ENCODE peak calls at places on chromosomes 1 and 21, in five cellular contexts. O is fibroblast of the aortic adventitia, N is IMR-90, E is astrocyte, R is neural progenitor cell. B is an unnamed sample.
A peak's percentile ranks its signal among the peaks of the same experiment; 100 is the strongest.

GRCh38 chr1:185559684-185560310 is 174.4 kb upstream of the HMCN1 start:
- DNase-seq in N (peak; percentile 46), O (peak; percentile 44), R (peak; percentile 60), E (peak; percentile 26), B (peak; percentile 59)

GRCh38 chr1:221302357-221303147 is 423.3 kb downstream of the HLX start:
- DNase-seq in N (no peak), E (no peak), R (no peak), O (no peak), B (no peak)

GRCh38 chr21:26964379-26964778 is 2.5 kb downstream of the ADAMTS5 start:
- DNase-seq in E (no peak), R (peak; percentile 22), N (peak; percentile 15), O (peak; percentile 91), B (peak; percentile 97)

GRCh38 chr1:33300673-33301072 is 20.2 kb downstream of the A3GALT2 start:
- DNase-seq in N (peak; percentile 86), O (peak; percentile 90), E (peak; percentile 67), R (no peak), B (peak; percentile 91)

GRCh38 chr1:43776043-43776761 is 68.9 kb downstream of the ST3GAL3 start:
- DNase-seq in R (no peak), E (peak; percentile 63), N (peak; percentile 89), O (peak; percentile 78), B (peak; percentile 73)

GRCh38 chr1:172356620-172357019 is 63.9 kb upstream of the C1orf105 start:
- DNase-seq in O (peak; percentile 89), N (peak; percentile 92), E (peak; percentile 82), R (no peak), B (peak; percentile 43)

GRCh38 chr1:11307837-11308236 is 34.8 kb downstream of the UBIAD1 start:
- DNase-seq in R (no peak), E (peak; percentile 47), N (peak; percentile 7), O (peak; percentile 47), B (peak; percentile 23)

GRCh38 chr21:28699591-28700259 is 293.0 kb downstream of the LTN1 start:
- DNase-seq in N (no peak), O (no peak), R (no peak), E (no peak), B (peak; percentile 62)

GRCh38 chr1:921011-921837 is 2.5 kb upstream of the SAMD11 start:
- DNase-seq in O (peak; percentile 67), R (peak; percentile 93), E (peak; percentile 59), N (peak; percentile 71), B (peak; percentile 69)

GRCh38 chr1:205533729-205534443 is 29.4 kb downstream of the CDK18 start:
- DNase-seq in O (no peak), E (no peak), R (peak; percentile 22), N (no peak), B (no peak)

GRCh38 chr1:208100906-208101305 is 143.3 kb downstream of the PLXNA2 start:
- DNase-seq in E (peak; percentile 69), O (peak; percentile 75), N (peak; percentile 49), R (no peak), B (no peak)

GRCh38 chr1:164155337-164155850 is 403.6 kb upstream of the PBX1 start:
- DNase-seq in N (no peak), R (peak; percentile 55), O (no peak), E (no peak), B (no peak)

GRCh38 chr1:160779662-160780397 is 16.1 kb upstream of the LY9 start:
- DNase-seq in N (no peak), O (no peak), R (peak; percentile 60), E (no peak), B (no peak)

GRCh38 chr1:35883681-35884155 is 709 bp downstream of the AGO1 start:
- DNase-seq in N (peak; percentile 16), E (no peak), R (peak; percentile 86), O (peak; percentile 11), B (peak; percentile 22)

GRCh38 chr1:222171005-222171404 is 376.9 kb downstream of the HHIPL2 start:
- DNase-seq in N (peak; percentile 70), O (peak; percentile 72), E (peak; percentile 41), R (peak; percentile 58), B (peak; percentile 63)

GRCh38 chr21:25584833-25585232 is 22.4 kb downstream of the MRPL39 start:
- DNase-seq in N (no peak), O (no peak), E (no peak), R (no peak), B (no peak)

GRCh38 chr1:181062800-181063428 is 25.6 kb upstream of the IER5 start:
- DNase-seq in R (no peak), N (peak; percentile 66), E (no peak), O (peak; percentile 25), B (peak; percentile 90)

GRCh38 chr1:68011786-68012375 is 38.5 kb downstream of the DIRAS3 start:
- DNase-seq in O (peak; percentile 3), N (peak; percentile 18), R (peak; percentile 5), E (peak; percentile 10), B (no peak)

GRCh38 chr21:25513810-25514209 is 93.5 kb downstream of the MRPL39 start:
- DNase-seq in E (no peak), R (no peak), N (no peak), O (no peak), B (no peak)

GRCh38 chr1:108041360-108042143 is 76.6 kb upstream of the VAV3 start:
- DNase-seq in E (no peak), O (peak; percentile 45), N (no peak), R (no peak), B (no peak)

GRCh38 chr1:181179980-181180964 is 91.8 kb downstream of the IER5 start:
- DNase-seq in O (peak; percentile 59), E (peak; percentile 58), R (peak; percentile 78), N (peak; percentile 84), B (peak; percentile 66)

GRCh38 chr1:73176902-73177301 is 894.6 kb upstream of the NEGR1 start:
- DNase-seq in N (no peak), O (no peak), E (no peak), R (no peak), B (no peak)

GRCh38 chr1:173914366-173914871 is 2.7 kb downstream of the SERPINC1 start:
- DNase-seq in R (peak; percentile 34), N (peak; percentile 18), E (no peak), O (no peak), B (no peak)

GRCh38 chr1:172885976-172886375 is 164.8 kb downstream of the TNFSF18 start:
- DNase-seq in O (peak; percentile 72), R (no peak), N (peak; percentile 49), E (peak; percentile 82), B (peak; percentile 70)

GRCh38 chr1:204268101-204268500 is 54.3 kb upstream of the GOLT1A start:
- DNase-seq in O (no peak), N (no peak), R (no peak), E (no peak), B (no peak)

DNA sequence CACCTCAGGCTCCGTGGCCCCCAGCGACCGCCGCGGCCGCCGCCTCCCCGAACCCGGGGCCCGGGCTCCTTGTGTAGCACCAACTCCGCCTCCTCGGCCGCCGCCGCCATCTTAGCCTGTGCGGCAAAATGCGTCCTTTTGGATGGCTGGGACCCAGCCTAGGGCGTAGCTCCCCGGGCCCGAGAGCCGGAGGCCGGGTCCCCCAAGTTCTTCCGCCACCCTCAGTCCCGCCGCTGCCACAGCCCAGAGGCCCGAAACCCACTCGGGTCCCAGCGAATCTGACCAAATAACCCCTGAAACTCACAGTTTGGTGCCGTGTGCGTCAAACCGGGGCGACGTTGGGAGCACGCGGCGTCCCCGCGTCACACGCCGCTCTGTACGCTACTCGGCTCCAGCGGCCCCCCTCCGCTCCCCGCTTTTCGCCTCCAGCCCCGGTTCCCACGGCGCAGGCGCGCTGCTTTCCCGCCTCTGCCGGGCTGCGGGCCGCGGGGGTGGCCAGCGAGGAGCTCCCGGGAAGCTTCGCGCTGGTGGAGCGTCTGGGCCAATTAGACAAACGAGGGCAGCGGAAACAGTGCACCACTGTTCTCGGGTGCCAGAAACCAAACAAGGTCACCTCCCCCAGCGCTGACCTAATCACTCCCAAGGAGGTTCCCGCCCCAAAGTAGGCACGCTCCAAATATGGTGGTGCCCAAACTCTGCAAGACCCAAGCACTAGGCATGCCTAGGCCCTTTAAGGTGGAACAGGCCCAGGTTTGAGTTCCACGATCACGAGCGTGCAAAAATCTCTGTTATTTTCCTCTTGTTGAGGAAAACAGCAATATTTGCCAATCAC is at the start of gene ZNF644:
- DNase-seq in E (peak; percentile 76), N (peak; percentile 84), R (peak; percentile 94), O (peak; percentile 90), B (peak; percentile 95)
- TF ChIP-seq CTCF in E (no peak), N (no peak), R (no peak), O (no peak), B (no peak)

GRCh38 chr1:21763694-21764419 is 19.1 kb downstream of the USP48 start:
- DNase-seq in O (no peak), E (no peak), N (no peak), R (no peak), B (no peak)
- TF ChIP-seq CTCF in O (no peak), E (no peak), N (no peak), R (no peak), B (no peak)

GRCh38 chr1:59667020-59667419 is 147.7 kb upstream of the HOOK1 start:
- DNase-seq in R (no peak), O (no peak), N (no peak), E (no peak), B (no peak)

GRCh38 chr1:59669752-59670312 is 144.9 kb upstream of the HOOK1 start:
- DNase-seq in O (peak; percentile 68), R (peak; percentile 87), E (peak; percentile 66), N (peak; percentile 43), B (peak; percentile 64)

GRCh38 chr1:59664167-59664566 is 150.6 kb upstream of the HOOK1 start:
- DNase-seq in O (no peak), E (no peak), R (no peak), N (no peak), B (no peak)

GRCh38 chr1:59670662-59671061 is 144.1 kb upstream of the HOOK1 start:
- DNase-seq in R (no peak), E (no peak), O (no peak), N (no peak), B (peak; percentile 28)

GRCh38 chr1:59666106-59666505 is 148.6 kb upstream of the HOOK1 start:
- DNase-seq in R (no peak), E (no peak), N (no peak), O (no peak), B (no peak)
- TF ChIP-seq CTCF in R (no peak), E (no peak), N (peak; percentile 32), O (no peak), B (peak; percentile 9)

GRCh38 chr1:30339866-30340265 is 383.5 kb downstream of the MATN1 start:
- DNase-seq in E (no peak), N (no peak), R (no peak), O (no peak), B (no peak)

GRCh38 chr1:30340934-30341333 is 382.5 kb downstream of the MATN1 start:
- DNase-seq in E (no peak), N (no peak), O (no peak), R (no peak), B (no peak)

GRCh38 chr1:30343562-30343961 is 379.8 kb downstream of the MATN1 start:
- DNase-seq in O (no peak), N (no peak), R (no peak), E (no peak), B (no peak)

GRCh38 chr1:30345525-30346145 is 377.8 kb downstream of the MATN1 start:
- DNase-seq in O (no peak), E (no peak), N (no peak), R (no peak), B (no peak)

DNA sequence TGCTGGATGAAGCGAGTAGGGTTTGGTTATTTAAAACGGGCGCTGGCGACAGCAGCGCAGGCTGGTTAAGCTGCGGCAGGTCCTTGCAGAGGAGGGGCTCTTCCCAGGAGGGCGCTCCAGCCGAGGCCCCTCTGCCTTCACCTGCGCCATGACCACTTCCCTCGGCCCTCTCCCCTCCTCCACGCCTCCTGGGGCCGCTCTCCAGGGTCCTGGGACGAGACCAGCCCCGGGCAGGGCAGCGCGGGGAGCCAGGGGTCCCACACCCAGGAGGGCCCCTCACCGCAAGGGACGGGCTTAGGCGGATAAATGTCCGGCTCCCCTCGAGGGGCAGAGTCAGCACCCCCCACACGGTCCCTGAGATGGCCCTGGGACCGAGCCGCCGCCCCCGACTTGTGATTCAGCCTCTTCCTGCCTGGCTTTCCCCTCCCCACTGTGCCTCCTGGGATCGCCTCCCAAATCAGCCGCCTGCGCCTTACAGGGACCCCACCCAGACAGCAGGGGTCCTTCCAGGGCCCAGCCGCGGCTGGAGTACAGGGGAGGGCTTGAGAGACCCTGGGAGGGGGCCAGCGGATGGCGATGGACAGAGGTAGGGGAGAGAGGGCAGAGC is 380.7 kb downstream of the MATN1 start:
- DNase-seq in O (no peak), E (no peak), R (peak; percentile 38), N (no peak), B (no peak)
- TF ChIP-seq CTCF in O (no peak), E (no peak), R (no peak), N (no peak), B (no peak)

B was measured in AG10803.